ENCODE peak calls at places on chromosome 1, in eight cellular contexts. W is body of pancreas; G is IMR-90; A is GM12865; U is A549; T is tibial nerve; K is CD8-positive, alpha-beta T cell; M is heart left ventricle. O is an unnamed sample.

GRCh38 chr1:154159554-154159953 is 4.7 kb upstream of the NUP210L start:
- DNase-seq in T (no peak), M (no peak), W (no peak), G (no peak), K (no peak), A (no peak), U (peak), O (no peak)

GRCh38 chr1:206891412-206891811 is 5.8 kb upstream of the IL24 start:
- DNase-seq in G (no peak), W (no peak), U (no peak), K (no peak), A (no peak), M (no peak), T (no peak), O (no peak)

GRCh38 chr1:231192620-231193163 is 30.8 kb downstream of the TRIM67 start:
- DNase-seq in W (peak), K (no peak), G (no peak), U (peak), T (no peak), M (peak), A (no peak), O (no peak)

GRCh38 chr1:26690576-26691031 is 5.2 kb upstream of the ARID1A start:
- DNase-seq in T (no peak), U (peak), W (no peak), K (no peak), A (no peak), G (no peak), M (no peak), O (no peak)

GRCh38 chr1:67314696-67315095 is 7.0 kb downstream of the IL12RB2 start:
- DNase-seq in G (no peak), K (no peak), W (no peak), U (no peak), A (peak), M (no peak), T (no peak), O (peak)

GRCh38 chr1:224666911-224667310 is 50.8 kb downstream of the CNIH3 start:
- DNase-seq in A (no peak), W (no peak), M (no peak), G (no peak), K (no peak), U (no peak), T (no peak), O (no peak)

GRCh38 chr1:12087797-12088314 is 24.8 kb downstream of the TNFRSF8 start:
- DNase-seq in A (peak), K (no peak), G (no peak), T (no peak), U (no peak), W (no peak), M (no peak), O (peak)

GRCh38 chr1:211641942-211642341 is 33.5 kb downstream of the NEK2 start:
- DNase-seq in G (no peak), A (no peak), U (no peak), M (no peak), T (no peak), W (no peak), K (no peak), O (no peak)

GRCh38 chr1:44212355-44213221 is 683 bp upstream of the DMAP1 start:
- DNase-seq in G (no peak), M (no peak), W (no peak), A (peak), K (no peak), T (no peak), U (no peak), O (peak)

GRCh38 chr1:25677193-25677773 is 60.7 kb downstream of the MAN1C1 start:
- DNase-seq in M (no peak), K (no peak), T (no peak), A (no peak), G (no peak), U (no peak), W (no peak), O (no peak)

GRCh38 chr1:241579434-241579833 is 47.3 kb downstream of the KMO start:
- DNase-seq in W (no peak), G (no peak), K (no peak), U (no peak), A (peak), M (no peak), T (no peak), O (no peak)

GRCh38 chr1:47424336-47424982 is 8.4 kb downstream of the FOXE3 start:
- DNase-seq in W (peak), M (no peak), G (peak), U (peak), A (no peak), T (no peak), K (no peak), O (no peak)

GRCh38 chr1:156897078-156897825 is 3.7 kb downstream of the PEAR1 start:
- DNase-seq in G (peak), K (no peak), W (no peak), U (peak), M (no peak), A (no peak), T (no peak), O (no peak)

GRCh38 chr1:23594927-23595353 is 35.6 kb upstream of the ID3 start:
- DNase-seq in T (no peak), U (no peak), K (no peak), M (no peak), A (peak), W (no peak), G (no peak), O (no peak)

GRCh38 chr1:212606042-212606733 is 2.4 kb upstream of the ATF3 start:
- DNase-seq in A (no peak), U (no peak), G (no peak), M (no peak), T (no peak), K (no peak), W (no peak), O (no peak)

GRCh38 chr1:161506336-161507223 is 1.3 kb downstream of the FCGR2A start:
- DNase-seq in T (no peak), W (peak), U (no peak), M (peak), A (no peak), K (no peak), G (peak), O (no peak)

GRCh38 chr1:227927971-227928741 is 19.6 kb downstream of the WNT9A start:
- DNase-seq in U (no peak), T (no peak), W (no peak), M (no peak), A (no peak), K (no peak), G (no peak), O (no peak)

GRCh38 chr1:2966435-2966834 is 54.8 kb upstream of the ACTRT2 start:
- DNase-seq in M (peak), G (no peak), W (no peak), U (no peak), A (no peak), K (no peak), T (no peak), O (no peak)

GRCh38 chr1:211305044-211305443 is 21.6 kb upstream of the TRAF5 start:
- DNase-seq in A (peak), T (no peak), M (peak), W (no peak), G (peak), K (no peak), U (no peak), O (peak)

GRCh38 chr1:155934933-155935590 is 849 bp upstream of the KHDC4 start:
- DNase-seq in M (no peak), W (no peak), A (no peak), U (no peak), K (no peak), G (no peak), T (no peak), O (no peak)

GRCh38 chr1:222167111-222167510 is 380.8 kb downstream of the HHIPL2 start:
- DNase-seq in M (no peak), T (no peak), A (peak), K (no peak), G (peak), U (peak), W (peak), O (peak)

GRCh38 chr1:233020441-233020840 is 70.0 kb downstream of the NTPCR start:
- DNase-seq in U (no peak), W (peak), A (no peak), G (peak), T (no peak), K (no peak), M (no peak), O (no peak)

GRCh38 chr1:189637041-189637440 is 840.6 kb downstream of the BRINP3 start:
- DNase-seq in A (no peak), G (no peak), M (no peak), U (peak), W (no peak), T (no peak), K (no peak), O (no peak)

GRCh38 chr1:55071477-55071876 is 32.1 kb downstream of the PCSK9 start:
- DNase-seq in U (peak), G (peak), W (no peak), M (no peak), K (no peak), T (no peak), A (no peak), O (no peak)

GRCh38 chr1:50333595-50333974 is 89.7 kb downstream of the DMRTA2 start:
- DNase-seq in K (peak), G (peak), T (no peak), W (peak), A (peak), U (peak), M (peak), O (peak)

GRCh38 chr1:218460367-218460766 is 115.2 kb downstream of the TGFB2 start:
- DNase-seq in M (peak), K (no peak), A (no peak), T (no peak), G (peak), U (peak), W (no peak), O (no peak)

GRCh38 chr1:161115132-161115711 is 2.6 kb downstream of the PFDN2 start:
- DNase-seq in M (no peak), W (no peak), T (no peak), A (no peak), K (no peak), U (peak), G (peak), O (no peak)

GRCh38 chr1:202134645-202135172 is 9.8 kb downstream of the ARL8A start:
- DNase-seq in A (no peak), G (no peak), T (no peak), M (no peak), U (no peak), W (peak), K (no peak), O (no peak)

GRCh38 chr1:6245869-6246496 is 2.0 kb downstream of the HES3 start:
- DNase-seq in G (no peak), W (no peak), M (no peak), A (peak), T (no peak), K (peak), U (peak), O (peak)

GRCh38 chr1:10774615-10775310 is 21.7 kb downstream of the CASZ1 start:
- DNase-seq in U (no peak), W (no peak), A (no peak), T (no peak), K (no peak), G (no peak), M (no peak), O (no peak)

GRCh38 chr1:200258447-200259375 is 151.1 kb downstream of the ZNF281 start:
- DNase-seq in T (no peak), M (no peak), A (peak), W (peak), G (peak), U (peak), K (no peak), O (peak)

GRCh38 chr1:63691672-63692425 is 82.0 kb upstream of the ROR1 start:
- DNase-seq in G (peak), U (peak), M (no peak), A (peak), K (peak), W (peak), T (peak), O (peak)

GRCh38 chr1:212699839-212700596 is at the start of gene BATF3:
- DNase-seq in K (peak), A (peak), M (peak), T (no peak), U (peak), G (no peak), W (peak), O (peak)

GRCh38 chr1:234970731-234971476 is 157.7 kb downstream of the TOMM20 start:
- DNase-seq in W (peak), G (peak), T (peak), U (no peak), K (no peak), M (peak), A (peak), O (peak)

GRCh38 chr1:236795757-236796719 is 946 bp downstream of the MTR start:
- DNase-seq in K (no peak), A (no peak), T (no peak), G (peak), W (peak), U (no peak), M (no peak), O (no peak)

GRCh38 chr1:159941139-159941866 is 4.1 kb downstream of the IGSF9 start:
- DNase-seq in U (no peak), A (no peak), W (no peak), M (no peak), K (no peak), T (no peak), G (no peak), O (no peak)

GRCh38 chr1:47938556-47938955 is 58.6 kb downstream of the TRABD2B start:
- DNase-seq in M (no peak), T (no peak), G (no peak), W (peak), U (no peak), A (no peak), K (no peak), O (no peak)

DNA sequence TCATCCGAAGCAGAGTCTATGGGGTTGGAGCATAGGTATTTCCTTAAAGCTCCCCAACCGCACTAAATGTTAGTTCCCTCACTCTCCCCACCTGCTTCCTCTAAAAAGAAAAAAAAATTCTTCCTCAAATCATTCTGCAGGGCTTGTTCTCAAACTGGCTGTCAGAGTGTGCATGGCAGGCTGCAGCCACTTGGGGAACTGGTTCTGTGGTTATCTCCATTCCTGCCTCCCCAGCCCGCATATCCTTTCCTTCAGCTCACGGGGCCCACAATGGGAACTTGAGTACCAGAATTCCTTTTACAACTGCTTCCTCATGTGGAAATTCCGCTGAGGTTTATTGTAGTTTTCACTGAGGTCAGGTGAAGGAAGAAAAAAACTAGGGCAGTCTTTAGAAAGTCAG is 159.2 kb downstream of the PIGK start:
- DNase-seq in K (no peak), A (no peak), T (no peak), U (no peak), W (peak), G (no peak), M (no peak), O (no peak)
- TF ChIP-seq CTCF in K (no peak), A (no peak), T (no peak), U (no peak), W (no peak), G (no peak), M (no peak), O (no peak)

GRCh38 chr1:41041866-41042265 is 20.3 kb upstream of the SLFNL1 start:
- DNase-seq in A (no peak), U (no peak), T (no peak), M (no peak), W (no peak), K (no peak), G (peak), O (no peak)

GRCh38 chr1:41037116-41037903 is 15.8 kb upstream of the SLFNL1 start:
- DNase-seq in M (no peak), W (no peak), A (no peak), T (no peak), U (no peak), G (no peak), K (no peak), O (no peak)

GRCh38 chr1:41033272-41033671 is 11.7 kb upstream of the SLFNL1 start:
- DNase-seq in K (no peak), G (no peak), A (no peak), M (no peak), U (no peak), T (no peak), W (no peak), O (no peak)

GRCh38 chr1:41032147-41032546 is 10.6 kb upstream of the SLFNL1 start:
- DNase-seq in U (no peak), K (no peak), M (no peak), T (no peak), A (no peak), W (no peak), G (no peak), O (no peak)

DNA sequence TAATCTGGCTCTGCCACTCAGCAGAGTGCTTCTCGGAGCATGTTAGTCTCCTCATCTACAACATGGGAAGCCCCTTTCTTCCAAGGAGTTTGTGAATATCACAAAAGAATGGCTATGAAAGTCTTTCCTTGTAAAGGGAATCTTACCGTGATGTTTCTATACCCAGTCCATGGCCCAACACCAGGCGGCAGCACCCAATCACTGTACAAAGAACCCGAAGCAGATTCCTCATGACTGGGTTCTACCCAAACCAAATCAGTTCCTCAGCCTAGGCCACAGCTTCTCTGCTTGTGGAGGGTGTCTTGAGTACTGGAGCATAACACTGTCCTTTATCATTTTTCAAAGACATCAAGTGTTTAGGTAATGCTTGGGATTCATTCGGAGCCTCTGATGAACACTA is 16.6 kb upstream of the SLFNL1 start:
- DNase-seq in A (no peak), M (no peak), K (no peak), W (no peak), G (no peak), U (no peak), T (no peak), O (no peak)
- TF ChIP-seq CTCF in A (no peak), M (no peak), K (no peak), W (no peak), G (no peak), U (peak), T (peak), O (no peak)

GRCh38 chr1:170253180-170253579 is 107.4 kb downstream of the NTMT2 start:
- DNase-seq in U (no peak), T (no peak), G (no peak), W (no peak), K (no peak), M (no peak), A (peak), O (no peak)

GRCh38 chr1:170250531-170251276 is 104.9 kb downstream of the NTMT2 start:
- DNase-seq in U (no peak), G (no peak), K (no peak), T (no peak), A (no peak), W (no peak), M (no peak), O (no peak)

DNA sequence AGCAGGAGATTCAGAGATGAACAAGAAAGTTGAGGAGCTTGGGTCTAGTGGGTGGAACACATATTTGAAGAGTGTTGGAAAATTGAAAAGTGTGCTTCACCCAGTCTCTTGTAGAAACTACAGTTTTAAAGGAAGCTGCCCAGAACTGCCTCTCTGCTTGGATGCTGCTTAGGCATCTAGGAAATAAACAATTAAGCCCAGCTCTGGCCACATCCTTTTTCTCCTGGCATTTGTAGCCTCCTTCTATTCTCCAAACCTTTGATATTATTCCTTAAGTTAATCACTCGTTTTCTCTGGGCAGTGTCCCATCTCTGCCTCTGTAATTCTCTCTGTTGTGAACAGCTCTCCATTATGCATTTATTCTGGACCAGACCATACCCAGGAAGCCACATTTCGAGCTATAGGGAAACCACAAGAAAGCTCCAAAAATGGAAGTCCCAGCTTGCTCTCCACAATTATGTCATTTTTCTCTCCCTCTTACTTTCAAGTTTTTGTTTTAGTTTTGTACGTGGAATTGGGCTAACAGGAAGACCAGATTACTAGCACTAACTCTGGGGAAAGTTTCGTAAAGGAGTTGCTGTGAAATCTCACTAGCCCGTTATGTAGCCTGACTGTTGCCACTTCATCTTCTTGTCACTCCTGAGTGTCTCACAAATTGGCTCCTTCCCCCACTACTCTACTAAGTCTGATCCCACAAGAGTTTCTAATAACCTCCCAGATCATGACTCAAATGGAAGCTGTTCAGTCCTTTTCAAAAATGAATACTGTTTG is 102.2 kb downstream of the NTMT2 start:
- DNase-seq in A (peak), W (no peak), K (no peak), M (no peak), T (no peak), U (no peak), G (no peak), O (peak)
- TF ChIP-seq CTCF in A (no peak), W (no peak), K (no peak), M (no peak), T (no peak), U (no peak), G (no peak), O (no peak)

GRCh38 chr1:109279615-109280278 is 3.2 kb downstream of the PSRC1 start:
- DNase-seq in K (no peak), T (no peak), A (no peak), M (no peak), W (no peak), U (no peak), G (no peak), O (no peak)

GRCh38 chr1:109281680-109282496 is 1.1 kb downstream of the PSRC1 start:
- DNase-seq in T (no peak), W (peak), G (no peak), K (no peak), U (no peak), M (no peak), A (no peak), O (no peak)

GRCh38 chr1:109282952-109283747 is at the start of gene PSRC1:
- DNase-seq in K (peak), W (peak), M (peak), G (peak), A (peak), T (peak), U (peak), O (peak)

GRCh38 chr1:109282497-109282951 is 421 bp downstream of the PSRC1 start:
- DNase-seq in U (no peak), M (no peak), G (no peak), W (no peak), K (no peak), A (no peak), T (no peak), O (no peak)

DNA sequence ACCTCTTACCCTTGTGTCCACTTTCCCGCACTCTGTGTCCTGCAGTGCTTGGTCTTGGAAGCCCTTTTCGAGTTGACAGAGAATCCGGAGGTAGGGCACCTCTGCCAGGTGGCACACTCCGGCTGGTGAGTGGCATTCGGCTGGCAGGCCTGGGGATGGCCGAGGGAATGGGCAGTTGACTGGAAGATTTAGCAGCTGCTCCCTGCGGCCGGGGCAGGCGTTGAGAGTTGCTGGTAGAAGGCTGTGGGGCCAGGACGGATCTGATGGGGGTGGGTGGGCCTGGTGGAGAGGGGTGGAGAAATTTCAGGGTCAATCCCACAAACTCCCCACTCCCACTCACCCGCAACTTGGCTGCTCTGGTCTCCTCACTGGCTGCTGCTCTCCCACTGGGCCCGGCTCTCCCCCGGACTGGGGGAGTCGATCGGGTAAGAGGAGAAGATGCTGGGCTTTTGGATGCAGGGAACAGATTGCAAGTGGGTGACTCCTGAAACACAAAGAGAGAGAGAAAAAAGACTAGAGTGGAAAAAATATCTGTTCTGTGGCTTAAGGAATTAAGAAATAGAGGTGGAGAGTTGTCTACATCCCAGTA is 2.1 kb downstream of the PSRC1 start:
- DNase-seq in M (no peak), U (no peak), W (no peak), G (no peak), K (no peak), A (no peak), T (no peak), O (no peak)
- TF ChIP-seq CTCF in M (no peak), U (no peak), W (no peak), G (no peak), K (no peak), A (no peak), T (no peak), O (no peak)

O was measured in GM13977.